ENCODE peak calls at places on chromosomes 3 and 15, in eight cellular contexts. D is stomach, Q is GM12891, V is ovary, Y is body of pancreas, K is vagina, U is prostate gland, M is A549. H is an unnamed sample.

GRCh38 chr15:82570721-82571519 is 30.7 kb upstream of the RPS17 start:
- DNase-seq in V (no peak), Q (no peak), M (no peak), K (no peak), Y (no peak), U (no peak), D (no peak), H (no peak)

GRCh38 chr15:88782465-88782864 is 20.8 kb upstream of the ACAN start:
- DNase-seq in V (no peak), D (no peak), M (no peak), Q (no peak), U (no peak), K (peak), Y (no peak), H (no peak)

GRCh38 chr3:171058058-171058457 is 31.5 kb upstream of the SLC2A2 start:
- DNase-seq in V (no peak), U (no peak), M (no peak), Q (no peak), Y (no peak), K (no peak), D (no peak), H (no peak)

GRCh38 chr3:67719333-67719732 is 64.9 kb upstream of the SUCLG2 start:
- DNase-seq in V (no peak), Y (no peak), D (no peak), K (no peak), M (no peak), Q (no peak), U (no peak), H (no peak)

GRCh38 chr15:79133309-79133708 is 42.7 kb upstream of the RASGRF1 start:
- DNase-seq in U (no peak), Y (no peak), V (no peak), K (no peak), D (no peak), M (no peak), Q (no peak), H (no peak)

GRCh38 chr15:57138260-57138895 is 219.9 kb downstream of the TCF12 start:
- DNase-seq in M (peak), D (peak), Y (peak), U (no peak), K (no peak), Q (no peak), V (no peak), H (peak)

GRCh38 chr3:189726277-189726676 is 95.1 kb downstream of the TP63 start:
- DNase-seq in D (no peak), K (no peak), V (no peak), M (no peak), Q (no peak), Y (no peak), U (no peak), H (no peak)

GRCh38 chr3:161108840-161109239 is 3.7 kb upstream of the B3GALNT1 start:
- DNase-seq in Y (no peak), Q (no peak), M (peak), U (no peak), D (no peak), V (no peak), K (no peak), H (peak)

GRCh38 chr3:165526367-165526766 is 310.9 kb downstream of the BCHE start:
- DNase-seq in U (no peak), D (no peak), Q (no peak), Y (no peak), K (no peak), M (no peak), V (no peak), H (no peak)

GRCh38 chr3:24496529-24497482 is 2.2 kb upstream of the THRB start:
- DNase-seq in D (peak), Q (no peak), M (peak), K (no peak), U (peak), V (peak), Y (peak), H (peak)

GRCh38 chr3:29605845-29606244 is 325.0 kb downstream of the RBMS3 start:
- DNase-seq in U (no peak), D (no peak), V (no peak), Q (no peak), K (no peak), M (peak), Y (no peak), H (no peak)

GRCh38 chr15:77030042-77030927 is 35.4 kb downstream of the PSTPIP1 start:
- DNase-seq in U (no peak), V (no peak), Y (peak), D (peak), Q (peak), M (no peak), K (no peak), H (peak)

GRCh38 chr15:82262422-82263026 is at the start of the genes EFL1 and SAXO2:
- DNase-seq in M (peak), K (peak), Q (peak), V (peak), D (peak), Y (peak), U (peak), H (peak)

GRCh38 chr15:71688509-71689094 is 121.8 kb upstream of the NR2E3 start:
- DNase-seq in K (peak), V (no peak), D (no peak), Q (no peak), U (no peak), M (no peak), Y (no peak), H (no peak)

GRCh38 chr3:138234401-138235179 is 47.5 kb downstream of the ARMC8 start:
- DNase-seq in Q (no peak), D (no peak), Y (no peak), M (no peak), U (no peak), V (no peak), K (no peak), H (no peak)

GRCh38 chr15:66864086-66864830 is 162.2 kb downstream of the SMAD6 start:
- DNase-seq in M (no peak), K (peak), U (no peak), D (peak), Q (no peak), V (no peak), Y (no peak), H (no peak)

GRCh38 chr15:42724276-42724675 is 12.7 kb downstream of the CDAN1 start:
- DNase-seq in D (no peak), V (no peak), M (no peak), K (no peak), Q (no peak), U (no peak), Y (no peak), H (no peak)

GRCh38 chr3:10927551-10927950 is 65.0 kb upstream of the SLC6A1 start:
- DNase-seq in U (no peak), M (no peak), K (no peak), Y (no peak), Q (no peak), D (no peak), V (no peak), H (no peak)

GRCh38 chr3:184228376-184229137 is 828 bp upstream of the VWA5B2 start:
- DNase-seq in Y (no peak), V (no peak), K (no peak), M (no peak), Q (no peak), U (no peak), D (no peak), H (no peak)

GRCh38 chr3:127672429-127673190 is at the start of gene ABTB1:
- DNase-seq in K (no peak), Q (peak), M (peak), D (peak), Y (peak), V (peak), U (peak), H (peak)
- TF ChIP-seq POLR2A in K (no peak), Q (no peak), M (peak), D (no peak), Y (peak), V (peak), U (peak), H (peak)

GRCh38 chr3:48596157-48596556 is 1.0 kb upstream of the COL7A1 start:
- DNase-seq in Y (no peak), Q (no peak), K (no peak), M (no peak), D (no peak), U (no peak), V (no peak), H (no peak)

GRCh38 chr3:48597408-48597800 is 2.3 kb upstream of the COL7A1 start:
- DNase-seq in M (no peak), U (no peak), D (no peak), Q (no peak), V (no peak), Y (no peak), K (no peak), H (no peak)

GRCh38 chr3:48598323-48599076 is 3.4 kb upstream of the COL7A1 start:
- DNase-seq in Q (no peak), Y (no peak), V (peak), M (peak), D (no peak), K (peak), U (peak), H (peak)

GRCh38 chr3:48595526-48596121 is 495 bp upstream of the COL7A1 start:
- DNase-seq in Y (peak), K (no peak), M (peak), V (peak), Q (no peak), D (peak), U (peak), H (peak)

DNA sequence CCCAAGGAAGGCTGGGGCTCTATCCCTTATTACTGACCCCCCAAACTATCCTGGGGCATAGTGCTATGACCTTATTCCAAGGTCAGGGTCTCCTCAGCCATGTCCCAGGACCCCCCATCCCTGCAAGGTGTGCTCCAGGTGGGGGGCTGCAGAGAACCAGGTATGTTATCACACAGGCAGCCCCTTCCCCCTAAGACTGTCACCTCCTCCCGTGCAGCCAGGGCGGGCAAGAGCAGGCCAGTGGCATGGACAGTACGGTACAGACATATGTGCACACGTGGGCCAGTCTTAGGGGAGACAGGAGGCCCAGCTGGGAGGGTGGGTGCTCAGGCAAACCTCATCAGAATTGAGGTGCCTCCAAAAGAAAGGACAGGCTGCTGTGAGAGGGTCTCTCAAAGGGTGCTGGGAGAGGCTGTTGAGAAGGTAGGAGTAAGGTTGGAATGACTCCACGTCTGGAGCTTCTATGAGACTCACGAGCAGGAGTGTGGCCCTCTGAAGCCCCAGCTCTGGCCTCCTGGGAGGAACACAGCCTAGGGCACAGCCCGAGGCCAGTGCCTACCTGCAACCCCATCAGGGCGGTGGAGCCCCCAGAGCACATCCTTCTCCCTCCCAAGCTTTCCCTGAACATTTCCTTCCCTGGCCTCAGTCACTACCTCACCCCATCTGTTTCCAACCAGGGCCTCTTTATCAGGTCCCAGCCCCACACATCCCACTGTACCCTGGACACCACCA is 1.7 kb upstream of the COL7A1 start:
- DNase-seq in U (no peak), V (no peak), Y (no peak), D (no peak), Q (no peak), M (no peak), K (no peak), H (no peak)
- TF ChIP-seq POLR2A in U (no peak), V (no peak), Y (no peak), D (no peak), Q (no peak), M (no peak), K (no peak), H (no peak)

DNA sequence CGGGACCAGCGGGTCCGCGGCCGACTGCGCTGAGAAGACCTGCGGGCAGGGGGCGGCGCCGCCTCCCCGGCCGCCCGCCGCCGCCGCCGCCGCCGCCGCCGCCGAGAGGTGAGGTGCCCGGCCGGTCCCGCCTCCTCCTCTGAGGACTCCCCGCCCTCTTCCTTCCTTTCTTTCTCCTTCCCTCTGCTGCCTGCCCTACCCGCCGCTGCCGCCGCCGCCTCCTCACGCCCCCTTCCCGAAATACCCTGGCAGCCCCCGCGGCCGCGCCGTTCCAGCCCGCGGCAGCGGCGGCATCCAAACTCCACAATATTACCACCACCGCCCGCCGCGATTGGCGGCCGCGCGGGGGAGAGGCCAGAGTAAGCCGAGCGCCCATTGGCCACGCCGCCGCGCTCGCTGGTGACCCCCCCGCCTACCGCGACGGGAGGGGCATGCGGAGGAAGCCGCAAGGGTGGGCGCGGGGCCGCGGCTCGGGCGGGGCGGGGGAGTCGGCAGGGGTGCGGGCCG is 61.8 kb upstream of the ANKRD28 start:
- DNase-seq in M (peak), Q (peak), D (peak), V (peak), K (no peak), Y (peak), U (peak), H (peak)
- TF ChIP-seq POLR2A in M (peak), Q (no peak), D (no peak), V (peak), K (no peak), Y (peak), U (peak), H (no peak)

DNA sequence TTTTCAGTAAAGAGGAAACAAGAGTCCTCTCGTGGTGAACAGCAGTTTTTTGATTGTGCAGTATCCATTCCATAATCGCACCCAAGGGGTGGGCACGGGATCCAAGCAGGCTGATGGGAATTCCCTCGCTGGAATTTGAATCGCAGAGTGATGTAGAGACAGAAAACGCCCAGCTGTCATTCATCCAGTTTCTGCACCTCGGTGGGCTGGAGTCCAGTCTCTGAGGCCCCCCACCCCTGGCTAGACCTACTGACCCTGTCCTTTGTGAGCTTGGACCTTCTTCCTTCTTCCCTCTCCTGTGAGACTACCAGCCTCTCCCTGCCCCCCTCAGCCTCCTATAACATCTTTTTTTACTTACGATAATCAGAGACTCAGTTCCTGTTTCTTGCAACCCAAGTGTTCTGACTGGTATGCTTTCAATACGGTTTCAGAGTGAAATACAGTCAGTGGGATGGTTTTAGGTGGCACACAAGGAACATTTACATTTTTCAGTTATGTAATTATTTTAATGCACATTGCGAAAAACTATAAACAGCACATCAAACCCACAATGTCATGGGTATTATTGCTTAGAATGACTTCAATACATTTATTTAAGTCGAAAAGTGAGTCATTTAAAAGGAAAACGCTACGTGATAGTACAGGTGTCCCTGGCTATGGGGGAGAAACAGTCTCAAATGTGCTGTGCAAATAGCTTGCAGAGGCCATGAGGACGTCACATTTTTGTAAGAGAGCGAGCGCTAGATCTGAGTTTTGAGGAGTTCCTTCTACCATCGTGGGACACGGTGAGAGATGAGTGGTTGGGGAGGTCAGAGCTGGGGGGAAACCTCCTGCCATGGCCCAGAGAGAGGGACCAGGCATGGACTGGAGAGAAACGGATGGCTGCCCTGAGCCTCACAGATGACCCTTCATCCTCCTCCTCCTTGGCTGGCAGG is 37.5 kb upstream of the CHST2 start:
- DNase-seq in V (no peak), D (no peak), K (no peak), M (no peak), Q (peak), U (no peak), Y (no peak), H (no peak)
- TF ChIP-seq POLR2A in V (no peak), D (no peak), K (no peak), M (no peak), Q (peak), U (no peak), Y (no peak), H (no peak)

DNA sequence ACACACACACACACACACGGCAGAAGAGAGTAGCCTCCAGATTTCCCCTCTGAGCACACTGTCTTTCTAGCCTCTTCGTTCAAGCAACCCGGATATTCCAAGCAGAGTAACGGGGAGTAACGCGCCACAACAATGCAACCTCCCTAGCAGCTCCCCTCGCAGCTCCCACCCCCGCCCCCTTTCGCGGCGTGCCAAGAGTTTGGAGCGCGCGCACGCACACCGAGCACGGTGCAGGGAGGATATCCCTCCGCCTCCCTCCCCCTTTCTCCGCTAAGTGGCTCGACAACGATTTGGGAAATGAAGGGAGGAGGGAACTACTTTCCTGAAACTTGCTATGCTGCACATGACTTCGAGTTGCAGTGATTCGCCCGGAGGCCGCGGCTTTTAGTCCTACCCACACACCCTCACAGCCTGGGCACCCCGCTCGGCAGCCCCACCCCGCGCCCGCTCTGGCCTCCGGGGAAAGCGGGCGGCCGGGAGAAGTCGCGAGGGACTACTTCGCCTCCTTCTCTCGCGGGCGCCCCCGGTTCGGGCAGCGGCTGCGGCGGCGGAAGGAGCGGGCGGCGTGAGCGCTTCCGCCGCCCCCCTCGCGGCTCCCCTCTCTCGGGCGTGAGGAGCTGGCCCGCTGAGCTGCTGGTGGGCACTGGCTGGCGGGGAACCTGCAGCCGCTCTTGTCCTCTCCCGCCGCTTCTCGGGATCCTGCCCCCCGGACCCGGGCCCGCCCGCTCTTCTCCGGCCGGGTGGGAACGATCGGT is 733 bp upstream of the SPRED1 start:
- DNase-seq in Q (peak), D (peak), Y (peak), M (peak), K (peak), V (peak), U (peak), H (peak)
- TF ChIP-seq POLR2A in Q (no peak), D (no peak), Y (peak), M (peak), K (no peak), V (peak), U (peak), H (peak)

DNA sequence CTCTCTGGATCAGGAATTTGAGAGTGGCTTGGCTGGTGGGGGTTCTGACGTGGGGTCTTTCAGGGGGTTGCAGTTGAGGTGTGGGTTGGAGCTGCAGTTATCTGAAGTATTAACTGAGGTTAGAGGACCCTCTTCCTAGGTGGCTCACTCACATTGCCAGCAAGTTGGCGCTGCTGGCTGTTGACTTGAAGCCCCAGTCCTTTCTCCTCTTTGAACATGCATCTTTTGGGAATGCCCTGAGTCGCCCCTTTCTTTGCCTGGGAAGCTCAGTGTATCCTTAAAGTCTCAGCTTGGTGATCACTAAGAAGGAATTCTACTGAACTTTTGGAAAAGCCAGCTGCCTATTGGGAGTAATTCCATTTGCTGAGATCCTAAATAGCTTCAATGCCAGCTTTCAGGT is 13.0 kb upstream of the AMOTL2 start:
- DNase-seq in V (no peak), Q (no peak), M (no peak), U (no peak), D (no peak), Y (no peak), K (no peak), H (no peak)
- TF ChIP-seq POLR2A in V (no peak), Q (no peak), M (no peak), U (no peak), D (no peak), Y (no peak), K (no peak), H (no peak)

GRCh38 chr3:113834983-113835382 is 3.6 kb upstream of the GRAMD1C start:
- DNase-seq in U (no peak), M (no peak), Q (no peak), K (no peak), Y (no peak), D (no peak), V (no peak), H (no peak)

GRCh38 chr3:113839551-113839950 is 963 bp downstream of the GRAMD1C start:
- DNase-seq in Q (no peak), D (no peak), M (no peak), V (no peak), K (no peak), U (no peak), Y (no peak), H (no peak)

DNA sequence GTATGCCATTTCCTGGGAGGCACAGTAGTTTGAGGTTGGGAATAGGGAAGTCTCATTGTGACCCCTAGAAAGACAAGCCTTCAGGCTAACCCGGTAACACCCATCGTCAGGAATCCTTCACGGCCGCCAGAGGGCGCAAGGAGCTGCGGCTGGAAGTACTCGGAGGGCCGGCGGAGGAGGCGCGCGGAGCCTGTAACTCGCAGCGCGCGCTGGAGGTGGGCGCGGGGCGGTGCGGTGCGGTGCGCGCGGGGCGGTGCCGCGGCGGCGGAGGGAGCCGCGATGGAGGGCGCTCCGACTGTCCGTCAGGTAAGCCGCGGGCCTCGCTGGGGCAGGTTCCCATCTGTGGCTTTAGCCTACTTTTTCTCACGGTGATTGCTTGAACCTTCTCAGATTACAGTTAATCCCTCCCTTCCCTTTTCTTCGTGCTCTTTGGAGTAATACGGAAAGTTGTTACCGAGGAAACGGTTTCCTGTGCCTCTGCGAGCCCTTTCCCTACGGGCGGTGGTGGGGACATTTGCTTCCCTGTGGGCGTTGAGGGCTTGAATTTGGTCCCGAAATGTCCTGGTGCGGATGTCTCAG is at the start of gene GRAMD1C:
- DNase-seq in D (peak), U (peak), Q (peak), Y (peak), K (no peak), M (peak), V (peak), H (peak)
- TF ChIP-seq POLR2A in D (no peak), U (peak), Q (no peak), Y (peak), K (no peak), M (peak), V (no peak), H (peak)

H was measured in H54.